ENCODE peak calls at places on chromosome 19, in nine cellular contexts. K is activated effector memory CD4-positive, alpha-beta T cell treated with anti-CD3 and anti-CD28 coated beads, Interleukin-2, amount 50 U/mL, for 16 hours; O is HCEC 1CT; S is stimulated activated CD8-positive, alpha-beta memory T cell treated with anti-CD3 and anti-CD28 coated beads, Interleukin-7, amount 100 ng/mL, for 48 hours; U is NCI-H1417; D is astrocyte of the spinal cord; X is non-pigmented ciliary epithelial cell; J is IMR-90; V is tibial nerve. H is an unnamed sample.

GRCh38 chr19:13054605-13055212 is 47.9 kb downstream of the LYL1 start:
- DNase-seq in K (no peak), X (no peak), V (peak), S (no peak), J (no peak), U (no peak), D (no peak), O (peak), H (no peak)

GRCh38 chr19:4524808-4525562 is 6.7 kb upstream of the PLIN4 start:
- DNase-seq in O (no peak), D (peak), X (no peak), V (peak), S (no peak), K (peak), J (no peak), U (no peak), H (no peak)

GRCh38 chr19:54464044-54464623 is 556 bp upstream of the LENG9 start:
- DNase-seq in J (peak), S (peak), D (peak), V (peak), O (peak), U (peak), K (peak), X (no peak), H (peak)

GRCh38 chr19:33395561-33396550 is 22.3 kb downstream of the CEBPG start:
- DNase-seq in K (no peak), V (peak), U (no peak), J (peak), O (peak), X (no peak), S (no peak), D (peak), H (peak)

GRCh38 chr19:1935484-1936208 is 5.3 kb upstream of the CSNK1G2 start:
- DNase-seq in J (peak), O (peak), S (no peak), K (no peak), D (peak), U (no peak), X (no peak), V (no peak), H (no peak)

GRCh38 chr19:1038995-1039645 is 787 bp upstream of the ABCA7 start:
- DNase-seq in K (no peak), V (no peak), D (no peak), J (peak), S (no peak), U (no peak), O (no peak), X (no peak), H (no peak)

GRCh38 chr19:9848060-9848459 is 12.9 kb downstream of the PIN1 start:
- DNase-seq in S (no peak), O (no peak), K (peak), X (no peak), V (no peak), U (peak), J (no peak), D (no peak), H (no peak)

GRCh38 chr19:46955114-46955812 is 64.4 kb upstream of the NPAS1 start:
- DNase-seq in V (no peak), J (peak), K (peak), O (peak), X (no peak), U (no peak), D (no peak), S (no peak), H (no peak)

GRCh38 chr19:11478167-11479089 is 2.4 kb downstream of the ELAVL3 start:
- DNase-seq in X (no peak), K (no peak), S (no peak), V (no peak), D (no peak), J (no peak), O (no peak), U (no peak), H (no peak)

GRCh38 chr19:6677495-6677894 is 7.5 kb upstream of the TNFSF14 start:
- DNase-seq in U (no peak), O (no peak), S (no peak), X (no peak), J (no peak), D (no peak), K (no peak), V (no peak), H (no peak)

GRCh38 chr19:15129856-15130580 is 22.8 kb downstream of the SYDE1 start:
- DNase-seq in U (no peak), V (no peak), J (no peak), D (no peak), K (peak), S (no peak), X (no peak), O (no peak), H (no peak)

GRCh38 chr19:14363203-14364097 is 17.8 kb upstream of the ADGRE5 start:
- DNase-seq in J (peak), V (no peak), K (peak), U (peak), X (no peak), D (peak), S (no peak), O (peak), H (peak)

GRCh38 chr19:45771331-45771933 is 2.4 kb upstream of the SIX5 start:
- DNase-seq in V (no peak), X (no peak), S (no peak), U (peak), J (no peak), K (no peak), D (no peak), O (no peak), H (peak)

GRCh38 chr19:36488816-36489138 is 584 bp downstream of the ZNF566 start:
- DNase-seq in X (no peak), D (peak), V (no peak), K (peak), O (no peak), J (no peak), U (no peak), S (peak), H (no peak)

GRCh38 chr19:55158848-55159793 is 1.6 kb upstream of the TNNI3 start:
- DNase-seq in V (no peak), X (no peak), D (no peak), J (no peak), O (peak), U (peak), K (no peak), S (no peak), H (no peak)

GRCh38 chr19:41527079-41527478 is 48.9 kb upstream of the CEACAM21 start:
- DNase-seq in K (no peak), O (no peak), X (no peak), U (no peak), D (no peak), S (no peak), V (no peak), J (no peak), H (no peak)

GRCh38 chr19:33274663-33275558 is 27.4 kb downstream of the CEBPA start:
- DNase-seq in X (no peak), J (no peak), V (no peak), U (no peak), O (no peak), D (no peak), K (no peak), S (no peak), H (peak)

GRCh38 chr19:19366691-19367396 is 38.6 kb upstream of the GATAD2A start:
- DNase-seq in D (peak), V (peak), S (peak), K (peak), O (peak), U (peak), X (no peak), J (peak), H (peak)

GRCh38 chr19:10226376-10227214 is 4.5 kb downstream of the S1PR2 start:
- DNase-seq in V (peak), X (no peak), D (peak), J (peak), S (no peak), U (no peak), O (peak), K (no peak), H (peak)

GRCh38 chr19:4877753-4878490 is 10.5 kb upstream of the PLIN3 start:
- DNase-seq in D (peak), K (no peak), V (no peak), S (no peak), J (no peak), O (no peak), X (no peak), U (no peak), H (no peak)

GRCh38 chr19:42283248-42284065 is 14.4 kb downstream of the CIC start:
- DNase-seq in U (peak), J (peak), O (peak), X (no peak), D (peak), V (peak), K (peak), S (peak), H (peak)

GRCh38 chr19:31364956-31365355 is 15.7 kb upstream of the TSHZ3 start:
- DNase-seq in K (no peak), J (no peak), O (no peak), D (no peak), S (no peak), U (no peak), X (no peak), V (no peak), H (no peak)

GRCh38 chr19:47765522-47766358 is 12.8 kb upstream of the SELENOW start:
- DNase-seq in O (peak), K (peak), S (peak), U (peak), X (no peak), D (no peak), J (peak), V (peak), H (no peak)

GRCh38 chr19:39412867-39413268 is 399 bp downstream of the PLEKHG2 start:
- DNase-seq in V (no peak), S (no peak), J (no peak), K (no peak), U (peak), O (no peak), D (no peak), X (no peak), H (no peak)

GRCh38 chr19:294819-295686 is 3.9 kb upstream of the PLPP2 start:
- DNase-seq in S (no peak), J (peak), X (no peak), O (no peak), D (no peak), K (peak), U (peak), V (no peak), H (no peak)

GRCh38 chr19:17950310-17951150 is 16.4 kb upstream of the KCNN1 start:
- DNase-seq in O (no peak), J (no peak), K (peak), X (no peak), D (no peak), S (no peak), V (no peak), U (peak), H (no peak)

GRCh38 chr19:5480427-5480836 is 25.2 kb downstream of the ZNRF4 start:
- DNase-seq in X (no peak), K (peak), S (no peak), O (peak), D (no peak), V (no peak), U (no peak), J (no peak), H (no peak)

GRCh38 chr19:13163609-13164364 is 13.6 kb downstream of the IER2 start:
- DNase-seq in K (peak), S (no peak), V (peak), D (peak), O (peak), U (peak), J (peak), X (no peak), H (peak)

GRCh38 chr19:13150187-13150918 is at the start of the genes IER2 and STX10:
- DNase-seq in U (peak), J (peak), S (peak), X (no peak), O (peak), D (peak), V (peak), K (peak), H (peak)

GRCh38 chr19:8333771-8334457 is 9.1 kb downstream of the KANK3 start:
- DNase-seq in O (no peak), J (no peak), X (no peak), U (peak), S (no peak), V (no peak), K (no peak), D (no peak), H (peak)

GRCh38 chr19:41871573-41872383 is 5.3 kb upstream of the CD79A start:
- DNase-seq in U (no peak), V (no peak), X (no peak), D (no peak), J (no peak), K (peak), O (peak), S (peak), H (no peak)

GRCh38 chr19:10013834-10014618 is 743 bp downstream of the RDH8 start:
- DNase-seq in J (no peak), U (no peak), V (no peak), O (no peak), S (no peak), X (no peak), K (no peak), D (no peak), H (no peak)

GRCh38 chr19:1136201-1136600 is 32.4 kb downstream of the GPX4 start:
- DNase-seq in U (peak), J (no peak), X (no peak), O (no peak), S (no peak), K (no peak), D (no peak), V (no peak), H (no peak)

GRCh38 chr19:18663940-18664530 is 19.4 kb upstream of the CRTC1 start:
- DNase-seq in K (no peak), X (no peak), U (no peak), D (no peak), S (no peak), O (no peak), J (no peak), V (no peak), H (no peak)

GRCh38 chr19:19105365-19106060 is 32.8 kb downstream of the TMEM161A start:
- DNase-seq in J (no peak), X (no peak), D (peak), U (peak), S (no peak), K (no peak), O (peak), V (peak), H (no peak)

GRCh38 chr19:41424335-41425173 is 2.6 kb downstream of the B3GNT8 start:
- DNase-seq in U (no peak), J (no peak), V (no peak), D (no peak), K (no peak), S (no peak), O (no peak), X (no peak), H (no peak)

GRCh38 chr19:20858861-20859260 is 64.2 kb upstream of the ZNF85 start:
- DNase-seq in X (no peak), K (no peak), O (no peak), U (no peak), V (no peak), D (no peak), J (no peak), S (no peak), H (no peak)

GRCh38 chr19:47663435-47663910 is 49.7 kb upstream of the EHD2 start:
- DNase-seq in S (no peak), X (peak), O (peak), D (peak), V (no peak), K (no peak), J (peak), U (no peak), H (no peak)